ENCODE peak calls at places on chromosome 7, in eight cellular contexts. One of them, this sample, is unnamed.

GRCh38 chr7:22610258-22610657 is 110.3 kb upstream of the STEAP1B start:
- DNase-seq in H54: no peak
- DNase-seq in body of pancreas: no peak
- DNase-seq in effector CD4-positive, alpha-beta T cell: no peak
- DNase-seq in AG09319: no peak
- DNase-seq in HS-5: no peak
- DNase-seq in nucleus accumbens: no peak
- DNase-seq in T-cell: no peak
- DNase-seq in this sample: no peak

GRCh38 chr7:158251061-158251965 is 336.3 kb downstream of the PTPRN2 start:
- DNase-seq in H54: no peak
- DNase-seq in T-cell: no peak
- DNase-seq in effector CD4-positive, alpha-beta T cell: no peak
- DNase-seq in AG09319: no peak
- DNase-seq in HS-5: no peak
- DNase-seq in body of pancreas: no peak
- DNase-seq in nucleus accumbens: no peak
- DNase-seq in this sample: no peak

GRCh38 chr7:68833442-68833841 is 764.8 kb upstream of the AUTS2 start:
- DNase-seq in H54: no peak
- DNase-seq in effector CD4-positive, alpha-beta T cell: no peak
- DNase-seq in nucleus accumbens: no peak
- DNase-seq in body of pancreas: no peak
- DNase-seq in AG09319: no peak
- DNase-seq in T-cell: no peak
- DNase-seq in HS-5: no peak
- DNase-seq in this sample: no peak

GRCh38 chr7:2180081-2180480 is 52.7 kb downstream of the MAD1L1 start:
- DNase-seq in nucleus accumbens: no peak
- DNase-seq in effector CD4-positive, alpha-beta T cell: no peak
- DNase-seq in body of pancreas: no peak
- DNase-seq in HS-5: no peak
- DNase-seq in AG09319: no peak
- DNase-seq in T-cell: no peak
- DNase-seq in H54: no peak
- DNase-seq in this sample: no peak

GRCh38 chr7:65475734-65476319 is 102.2 kb downstream of the ZNF92 start:
- DNase-seq in T-cell: peak
- DNase-seq in body of pancreas: no peak
- DNase-seq in AG09319: no peak
- DNase-seq in effector CD4-positive, alpha-beta T cell: no peak
- DNase-seq in H54: no peak
- DNase-seq in HS-5: no peak
- DNase-seq in nucleus accumbens: no peak
- DNase-seq in this sample: no peak

GRCh38 chr7:78510580-78511188 is 712.1 kb downstream of the PHTF2 start:
- DNase-seq in nucleus accumbens: peak
- DNase-seq in T-cell: no peak
- DNase-seq in AG09319: peak
- DNase-seq in HS-5: no peak
- DNase-seq in H54: peak
- DNase-seq in body of pancreas: peak
- DNase-seq in effector CD4-positive, alpha-beta T cell: no peak
- DNase-seq in this sample: no peak

GRCh38 chr7:137920637-137921473 is 74.1 kb upstream of the DGKI start:
- DNase-seq in body of pancreas: no peak
- DNase-seq in T-cell: no peak
- DNase-seq in H54: no peak
- DNase-seq in AG09319: no peak
- DNase-seq in effector CD4-positive, alpha-beta T cell: no peak
- DNase-seq in HS-5: no peak
- DNase-seq in nucleus accumbens: no peak
- DNase-seq in this sample: no peak

GRCh38 chr7:4026941-4027340 is 655.2 kb upstream of the FOXK1 start:
- DNase-seq in HS-5: no peak
- DNase-seq in T-cell: no peak
- DNase-seq in H54: no peak
- DNase-seq in AG09319: no peak
- DNase-seq in body of pancreas: no peak
- DNase-seq in effector CD4-positive, alpha-beta T cell: no peak
- DNase-seq in nucleus accumbens: no peak
- DNase-seq in this sample: no peak

GRCh38 chr7:157787275-157787701 is 450.5 kb downstream of the DNAJB6 start:
- DNase-seq in body of pancreas: no peak
- DNase-seq in H54: no peak
- DNase-seq in effector CD4-positive, alpha-beta T cell: no peak
- DNase-seq in HS-5: no peak
- DNase-seq in nucleus accumbens: no peak
- DNase-seq in AG09319: no peak
- DNase-seq in T-cell: no peak
- DNase-seq in this sample: no peak

GRCh38 chr7:121016976-121017375 is 28.5 kb downstream of the CPED1 start:
- DNase-seq in AG09319: no peak
- DNase-seq in nucleus accumbens: no peak
- DNase-seq in body of pancreas: no peak
- DNase-seq in T-cell: no peak
- DNase-seq in H54: no peak
- DNase-seq in effector CD4-positive, alpha-beta T cell: no peak
- DNase-seq in HS-5: no peak
- DNase-seq in this sample: no peak